ENCODE peak calls at places on chromosome 2, in nine cellular contexts. O is A549, K is cardiac muscle cell, S is IMR-90, E is Peyer's patch, Z is adrenal gland, M is kidney, U is neural progenitor cell, D is OCI-LY7. R is an unnamed sample.
A peak's percentile ranks its signal among the peaks of the same experiment; 100 is the strongest.

GRCh38 chr2:229409751-229410181 is 138.7 kb upstream of the PID1 start:
- DNase-seq in Z (no peak), E (no peak), O (no peak), D (no peak), M (no peak), S (peak; percentile 12), K (no peak), U (no peak), R (no peak)

GRCh38 chr2:9968940-9969497 is 17.5 kb downstream of the GRHL1 start:
- DNase-seq in S (no peak), M (no peak), O (no peak), K (no peak), D (no peak), E (no peak), Z (no peak), U (no peak), R (peak; percentile 56)

GRCh38 chr2:71888741-71889445 is 258.8 kb downstream of the CYP26B1 start:
- DNase-seq in M (no peak), O (no peak), E (no peak), Z (peak; percentile 39), U (no peak), K (no peak), S (peak; percentile 30), D (no peak), R (peak; percentile 26)

GRCh38 chr2:129877795-129878775 is 101.4 kb upstream of the RAB6C start:
- DNase-seq in E (peak; percentile 54), K (peak; percentile 75), O (peak; percentile 28), M (no peak), Z (peak; percentile 75), S (peak; percentile 51), U (no peak), D (peak; percentile 11), R (peak; percentile 40)

GRCh38 chr2:222426836-222427130 is 2.4 kb downstream of the SGPP2 start:
- DNase-seq in M (no peak), K (no peak), Z (no peak), E (no peak), U (no peak), S (no peak), D (no peak), O (no peak), R (no peak)

GRCh38 chr2:433216-433615 is 145.3 kb upstream of the ALKAL2 start:
- DNase-seq in S (no peak), Z (no peak), K (no peak), U (no peak), E (no peak), M (no peak), O (no peak), D (no peak), R (no peak)

GRCh38 chr2:9249036-9249800 is 42.6 kb downstream of the ASAP2 start:
- DNase-seq in S (peak; percentile 55), O (no peak), E (no peak), D (no peak), Z (peak; percentile 20), M (no peak), U (no peak), K (no peak), R (no peak)

GRCh38 chr2:101619191-101619591 is 78.3 kb upstream of the MAP4K4 start:
- DNase-seq in D (no peak), M (no peak), K (peak; percentile 51), S (peak; percentile 48), U (no peak), O (no peak), E (no peak), Z (peak; percentile 55), R (peak; percentile 49)

GRCh38 chr2:105369009-105369408 is 29.8 kb downstream of the FHL2 start:
- DNase-seq in E (no peak), D (no peak), K (no peak), U (no peak), O (no peak), S (no peak), Z (no peak), M (no peak), R (no peak)

GRCh38 chr2:186718895-186719294 is 25.0 kb downstream of the FAM171B start:
- DNase-seq in E (no peak), S (no peak), O (no peak), D (no peak), Z (no peak), M (no peak), U (peak; percentile 44), K (no peak), R (no peak)

GRCh38 chr2:23312996-23313606 is 71.9 kb upstream of the KLHL29 start:
- DNase-seq in O (peak; percentile 44), U (peak; percentile 69), D (peak; percentile 42), E (no peak), S (no peak), Z (no peak), K (peak; percentile 34), M (no peak), R (no peak)

GRCh38 chr2:111121028-111121872 is 536 bp downstream of the BCL2L11 start:
- DNase-seq in U (peak; percentile 75), E (peak; percentile 77), O (no peak), D (peak; percentile 74), K (no peak), Z (peak; percentile 72), S (no peak), M (peak; percentile 89), R (peak; percentile 55)

GRCh38 chr2:33134764-33135560 is 188.2 kb downstream of the LTBP1 start:
- DNase-seq in D (no peak), K (peak; percentile 56), S (no peak), Z (no peak), U (no peak), M (no peak), O (no peak), E (no peak), R (no peak)

GRCh38 chr2:109266998-109267854 is 138.2 kb downstream of the SH3RF3 start:
- DNase-seq in K (peak; percentile 72), E (no peak), D (no peak), S (no peak), U (peak; percentile 18), M (no peak), O (no peak), Z (no peak), R (no peak)

GRCh38 chr2:157596992-157597681 is 31.5 kb downstream of the ACVR1C start:
- DNase-seq in E (peak; percentile 55), K (peak; percentile 20), S (peak; percentile 1), D (no peak), O (peak; percentile 7), U (peak; percentile 78), Z (peak; percentile 57), M (peak; percentile 79), R (no peak)

GRCh38 chr2:133884739-133885381 is 316.6 kb upstream of the NCKAP5 start:
- DNase-seq in D (peak; percentile 32), U (no peak), M (no peak), K (peak; percentile 14), E (no peak), S (peak; percentile 51), Z (no peak), O (no peak), R (no peak)

GRCh38 chr2:233061591-233062446 is 1.7 kb downstream of the INPP5D start:
- DNase-seq in M (peak; percentile 88), U (peak; percentile 49), Z (peak; percentile 70), E (no peak), O (no peak), K (peak; percentile 14), S (peak; percentile 16), D (peak; percentile 73), R (peak; percentile 52)

GRCh38 chr2:20577495-20578235 is 73.2 kb downstream of the HS1BP3 start:
- DNase-seq in U (no peak), O (no peak), K (no peak), D (no peak), Z (no peak), M (peak; percentile 94), S (peak; percentile 85), E (peak; percentile 48), R (no peak)

DNA sequence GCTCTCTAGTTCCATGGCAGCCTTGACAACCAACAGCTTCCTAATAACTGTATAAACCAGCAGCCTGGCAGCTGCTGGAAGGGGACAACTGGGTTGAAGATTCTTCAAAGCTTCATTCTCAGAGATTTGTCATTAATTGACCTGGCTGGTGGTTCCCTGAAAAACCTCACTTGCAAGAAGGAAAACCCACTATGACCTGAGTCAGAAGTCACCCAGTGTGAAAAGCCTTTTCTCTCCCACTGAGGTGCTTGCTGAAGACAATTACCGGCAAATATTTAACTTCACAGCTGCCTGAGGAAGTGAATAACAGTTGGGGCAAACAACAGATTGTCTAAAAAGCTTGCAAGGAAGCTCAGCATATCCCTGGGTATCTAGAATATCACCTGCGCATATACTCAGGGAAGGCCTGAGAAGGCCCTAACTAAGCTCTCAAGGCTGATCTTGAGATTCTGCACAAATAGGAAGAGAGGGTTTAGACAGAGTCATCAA is 49.9 kb downstream of the CRACDL start:
- DNase-seq in O (no peak), S (no peak), Z (peak; percentile 2), M (no peak), U (no peak), K (no peak), E (no peak), D (no peak), R (no peak)
- TF ChIP-seq CTCF in O (no peak), S (no peak), Z (no peak), M (no peak), U (no peak), K (no peak), E (no peak), D (no peak), R (no peak)

GRCh38 chr2:240963065-240963375 is 35.4 kb upstream of the SNED1 start:
- DNase-seq in M (peak; percentile 82), O (no peak), Z (no peak), U (no peak), E (no peak), K (no peak), S (no peak), D (no peak), R (no peak)
- H3K4me1 ChIP-seq in M (peaks cover 30% of the 10 kb centered on the region), O (peaks cover 4% of the 10 kb centered on the region), Z (peaks cover 27% of the 10 kb centered on the region), U (peaks cover 11% of the 10 kb centered on the region), E (no peaks in the 10 kb centered on the region), K (peaks cover 7% of the 10 kb centered on the region), S (peaks cover 27% of the 10 kb centered on the region), D (no peaks in the 10 kb centered on the region), R (peaks cover 26% of the 10 kb centered on the region)

DNA sequence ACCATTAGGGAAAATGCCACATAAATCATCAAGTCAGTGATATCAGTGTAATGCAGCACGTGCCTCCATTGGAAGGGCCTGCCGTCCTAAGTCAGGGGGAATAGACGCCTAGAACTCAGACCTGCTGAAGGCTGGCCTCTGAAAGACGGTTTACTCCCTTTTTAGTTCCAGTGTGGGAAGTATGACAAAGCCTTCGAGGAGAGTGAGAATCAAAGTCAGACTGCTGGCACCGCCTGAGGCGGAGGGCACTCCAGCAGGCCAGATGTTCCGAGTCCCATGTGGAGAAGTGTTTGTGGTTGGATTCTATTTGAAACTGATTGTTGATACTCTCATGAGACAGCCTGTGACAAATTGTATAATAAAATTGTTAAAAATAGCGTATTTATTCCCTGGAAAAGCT is 196.6 kb downstream of the MYO1B start:
- DNase-seq in K (peak; percentile 25), D (no peak), M (no peak), Z (no peak), O (no peak), E (no peak), S (peak; percentile 27), U (no peak), R (no peak)
- H3K27ac ChIP-seq in K (peak overlapping the region; percentile 47), D (no peak overlapping the region), M (peak overlapping the region; percentile 34), Z (no peak overlapping the region), O (no peak overlapping the region), E (no peak overlapping the region), S (no peak overlapping the region), U (no peak overlapping the region), R (no peak overlapping the region)

DNA sequence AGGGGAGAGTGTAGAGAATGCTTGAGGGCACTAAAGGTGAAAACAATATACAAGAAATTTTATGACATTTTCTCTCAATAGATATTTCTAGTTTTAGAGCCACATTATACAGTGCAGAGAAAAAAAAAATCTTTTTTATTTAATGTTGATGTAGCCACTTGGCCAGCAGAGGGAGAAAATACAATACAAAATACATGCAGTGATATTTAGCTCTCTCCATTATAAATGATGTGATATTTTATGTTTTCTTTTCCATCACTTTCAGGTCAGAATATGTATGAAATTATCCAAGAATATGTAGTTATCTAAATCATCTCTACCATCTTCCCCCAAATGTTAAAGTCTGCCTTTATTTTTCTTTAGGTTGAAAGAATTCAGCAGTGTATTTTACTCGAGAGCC is 533.6 kb upstream of the FSHR start:
- DNase-seq in M (no peak), K (peak; percentile 3), U (no peak), O (no peak), D (peak; percentile 0), S (no peak), Z (no peak), E (no peak), R (no peak)
- TF ChIP-seq CTCF in M (peak; percentile 17), K (peak; percentile 11), U (peak; percentile 56), O (peak; percentile 30), D (peak; percentile 72), S (peak; percentile 4), Z (peak; percentile 39), E (no peak), R (no peak)

R was measured in lung.